ENCODE peak calls at places on chromosomes 2 and 18, in ten cellular contexts. S, L, P, R, Q, K, J, O, V and U are unnamed samples.

GRCh38 chr2:170298115-170298514 is 120.2 kb downstream of the MYO3B start:
- DNase-seq in S (no peak), L (no peak), P (no peak), R (no peak), Q (no peak), K (no peak), J (no peak), O (no peak), V (no peak), U (no peak)

GRCh38 chr2:21331625-21332370 is 208.0 kb downstream of the TDRD15 start:
- DNase-seq in S (no peak), L (no peak), P (no peak), R (no peak), Q (no peak), K (no peak), J (no peak), O (no peak), V (no peak), U (no peak)

GRCh38 chr2:55843096-55843991 is 80.2 kb downstream of the EFEMP1 start:
- DNase-seq in S (no peak), L (peak; percentile 91), P (peak; percentile 73), R (peak; percentile 99), Q (peak; percentile 98), K (peak; percentile 96), J (no peak), O (no peak), V (no peak), U (peak; percentile 93)

GRCh38 chr2:207437136-207437856 is 92.5 kb upstream of the CREB1 start:
- DNase-seq in S (no peak), L (no peak), P (no peak), R (no peak), Q (no peak), K (no peak), J (no peak), O (no peak), V (no peak), U (no peak)

GRCh38 chr18:50507120-50507590 is 52.7 kb upstream of the MAPK4 start:
- DNase-seq in S (peak; percentile 87), L (peak; percentile 67), P (peak; percentile 2), R (no peak), Q (no peak), K (peak; percentile 1), J (peak; percentile 46), O (no peak), V (no peak), U (no peak)

GRCh38 chr18:58806826-58807714 is 57.6 kb upstream of the ZNF532 start:
- DNase-seq in S (no peak), L (no peak), P (no peak), R (no peak), Q (no peak), K (no peak), J (no peak), O (no peak), V (no peak), U (no peak)

GRCh38 chr18:77133051-77133919 is 702 bp upstream of the MBP start:
- DNase-seq in S (peak; percentile 52), L (no peak), P (no peak), R (no peak), Q (no peak), K (no peak), J (peak; percentile 66), O (no peak), V (no peak), U (no peak)

GRCh38 chr2:196434217-196434616 is 205.3 kb upstream of the CCDC150 start:
- DNase-seq in S (no peak), L (no peak), P (peak; percentile 40), R (no peak), Q (no peak), K (no peak), J (no peak), O (no peak), V (no peak), U (no peak)